ENCODE peak calls at places on chromosomes 13 and 19, in seven cellular contexts. J is NCI-H2081, Z is progenitor cell of endocrine pancreas, E is ascending aorta, B is T-helper 22 cell, P is NAMALWA, G is IMR-90. W is an unnamed sample.

GRCh38 chr19:13463296-13463695 is 43.0 kb downstream of the CACNA1A start:
- DNase-seq in B (no peak), P (peak), E (no peak), J (no peak), Z (peak), G (peak), W (no peak)

GRCh38 chr19:35154535-35155406 is at the start of gene FXYD5:
- DNase-seq in P (peak), J (no peak), G (peak), E (peak), Z (no peak), B (peak), W (no peak)

GRCh38 chr13:105598551-105598950 is 936.9 kb downstream of the EFNB2 start:
- DNase-seq in G (peak), B (no peak), J (no peak), P (no peak), Z (no peak), E (no peak), W (no peak)

GRCh38 chr13:111480976-111481375 is 160.5 kb downstream of the TEX29 start:
- DNase-seq in G (no peak), E (no peak), J (peak), Z (no peak), B (no peak), P (no peak), W (peak)

GRCh38 chr13:112783135-112783945 is 93.5 kb downstream of the ATP11A start:
- DNase-seq in G (peak), J (no peak), Z (no peak), E (no peak), P (no peak), B (no peak), W (no peak)

GRCh38 chr19:13091400-13092161 is 11.1 kb downstream of the LYL1 start:
- DNase-seq in J (no peak), G (peak), P (no peak), Z (no peak), B (no peak), E (peak), W (peak)

GRCh38 chr19:47241919-47242644 is 11.1 kb upstream of the BBC3 start:
- DNase-seq in B (no peak), J (no peak), Z (no peak), G (no peak), P (peak), E (no peak), W (no peak)

GRCh38 chr13:71218960-71219359 is 648.0 kb downstream of the DACH1 start:
- DNase-seq in G (no peak), B (no peak), P (peak), J (peak), E (no peak), Z (no peak), W (peak)

GRCh38 chr13:80337011-80337688 is 3.8 kb downstream of the SPRY2 start:
- DNase-seq in E (no peak), Z (no peak), P (no peak), J (no peak), B (no peak), G (no peak), W (no peak)

GRCh38 chr19:51783373-51783772 is 11.6 kb upstream of the FPR3 start:
- DNase-seq in B (no peak), Z (no peak), G (no peak), J (no peak), P (peak), E (no peak), W (no peak)

GRCh38 chr13:73984949-73985691 is 149.1 kb downstream of the KLF12 start:
- DNase-seq in J (peak), P (no peak), G (no peak), B (peak), E (no peak), Z (no peak), W (no peak)

GRCh38 chr19:35030257-35031071 is at the start of gene SCN1B:
- DNase-seq in B (peak), G (peak), E (no peak), J (peak), P (no peak), Z (peak), W (peak)

GRCh38 chr13:79870766-79871165 is 389.8 kb downstream of the NDFIP2 start:
- DNase-seq in B (no peak), J (no peak), G (peak), Z (no peak), E (no peak), P (no peak), W (no peak)

GRCh38 chr13:98800078-98800477 is 47.6 kb upstream of the SLC15A1 start:
- DNase-seq in E (no peak), B (no peak), Z (no peak), P (no peak), G (no peak), J (no peak), W (no peak)

GRCh38 chr13:87259479-87260083 is 411.6 kb upstream of the SLITRK5 start:
- DNase-seq in B (no peak), P (no peak), E (no peak), J (peak), G (no peak), Z (no peak), W (no peak)

W was measured in COR-L47.